ENCODE peak calls at places on chromosomes 12 and 14, in eight cellular contexts. I is pancreas, O is thoracic aorta, J is HFFc6, E is fibroblast of lung, Y is WTC11, V is mucosa of descending colon, F is uterus. L is an unnamed sample.

GRCh38 chr12:180445-180844 is 33.5 kb downstream of the SLC6A12 start:
- DNase-seq in I (no peak), O (no peak), J (no peak), E (peak; percentile 42), Y (no peak), V (peak; percentile 60), F (no peak), L (no peak)

GRCh38 chr12:106753526-106753925 is 21.0 kb upstream of the RIC8B start:
- DNase-seq in I (no peak), O (no peak), J (no peak), E (no peak), Y (no peak), V (peak; percentile 63), F (no peak), L (no peak)

GRCh38 chr12:38162708-38163441 is 153.7 kb upstream of the ALG10B start:
- DNase-seq in I (no peak), O (no peak), J (no peak), E (no peak), Y (no peak), V (no peak), F (peak; percentile 12), L (no peak)

GRCh38 chr14:73236752-73237218 is 521 bp upstream of the PAPLN start:
- DNase-seq in I (no peak), O (no peak), J (no peak), E (no peak), Y (no peak), V (no peak), F (no peak), L (no peak)

GRCh38 chr14:29216774-29217232 is 450.2 kb downstream of the FOXG1 start:
- DNase-seq in I (no peak), O (no peak), J (no peak), E (peak; percentile 57), Y (no peak), V (no peak), F (no peak), L (no peak)

GRCh38 chr12:4809449-4810218 is 89.4 kb downstream of the GALNT8 start:
- DNase-seq in I (no peak), O (no peak), J (no peak), E (peak; percentile 26), Y (peak; percentile 50), V (no peak), F (no peak), L (no peak)

GRCh38 chr12:129069886-129070285 is 216.6 kb downstream of the GLT1D1 start:
- DNase-seq in I (no peak), O (no peak), J (no peak), E (no peak), Y (no peak), V (no peak), F (no peak), L (no peak)

GRCh38 chr14:86221000-86221399 is 691.1 kb downstream of the FLRT2 start:
- DNase-seq in I (no peak), O (no peak), J (no peak), E (no peak), Y (peak; percentile 70), V (no peak), F (no peak), L (no peak)

GRCh38 chr12:121534495-121535148 is 46.2 kb downstream of the KDM2B start:
- DNase-seq in I (no peak), O (no peak), J (no peak), E (no peak), Y (peak; percentile 51), V (no peak), F (no peak), L (no peak)

GRCh38 chr14:33484264-33484663 is 466.6 kb downstream of the EGLN3 start:
- DNase-seq in I (no peak), O (no peak), J (no peak), E (peak; percentile 33), Y (no peak), V (no peak), F (no peak), L (no peak)

GRCh38 chr14:102739190-102739469 is 38.1 kb upstream of the TRAF3 start:
- DNase-seq in I (no peak), O (no peak), J (no peak), E (no peak), Y (no peak), V (no peak), F (no peak), L (no peak)

GRCh38 chr12:77953515-77953914 is 122.8 kb downstream of the NAV3 start:
- DNase-seq in I (no peak), O (no peak), J (no peak), E (no peak), Y (no peak), V (no peak), F (no peak), L (no peak)

GRCh38 chr14:67650161-67650560 is 24.3 kb downstream of the VTI1B start:
- DNase-seq in I (no peak), O (no peak), J (no peak), E (no peak), Y (no peak), V (no peak), F (no peak), L (no peak)

GRCh38 chr14:85587152-85587697 is 57.3 kb downstream of the FLRT2 start:
- DNase-seq in I (no peak), O (no peak), J (peak; percentile 85), E (peak; percentile 95), Y (no peak), V (no peak), F (no peak), L (peak; percentile 98)

GRCh38 chr12:100651108-100651507 is 77.6 kb downstream of the GAS2L3 start:
- DNase-seq in I (no peak), O (no peak), J (no peak), E (no peak), Y (no peak), V (no peak), F (no peak), L (no peak)
- TF ChIP-seq CTCF in I (no peak), O (no peak), J (peak; percentile 49), E (no peak), Y (peak; percentile 47), V (no peak), F (no peak), L (peak; percentile 7)

GRCh38 chr12:80766897-80767296 is 50.2 kb downstream of the MYF5 start:
- DNase-seq in I (no peak), O (no peak), J (no peak), E (no peak), Y (no peak), V (no peak), F (no peak), L (no peak)

GRCh38 chr12:80761818-80762217 is 45.1 kb downstream of the MYF5 start:
- DNase-seq in I (no peak), O (no peak), J (no peak), E (peak; percentile 21), Y (no peak), V (no peak), F (no peak), L (no peak)

GRCh38 chr12:80769553-80770140 is 52.9 kb downstream of the MYF5 start:
- DNase-seq in I (no peak), O (no peak), J (no peak), E (no peak), Y (no peak), V (no peak), F (no peak), L (no peak)

DNA sequence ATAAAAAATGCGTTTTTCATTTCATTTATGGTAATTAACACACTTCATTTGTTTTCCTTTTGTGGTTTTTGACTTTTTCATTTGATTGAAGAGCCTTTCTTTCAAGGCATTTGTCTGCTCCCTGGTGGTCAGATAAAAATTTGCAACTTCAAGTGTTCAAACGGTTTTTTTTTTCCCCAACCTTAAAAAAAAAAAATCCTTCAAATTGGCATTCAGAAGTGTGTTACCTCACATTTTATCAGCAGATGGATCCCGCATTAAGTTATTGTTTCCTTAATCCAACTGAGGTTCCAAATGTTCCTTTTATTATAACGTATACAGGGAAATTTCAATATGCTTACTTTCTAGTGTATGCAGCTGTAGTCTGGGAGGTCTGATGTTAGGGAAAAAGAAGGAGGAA is 47.2 kb downstream of the MYF5 start:
- DNase-seq in I (no peak), O (no peak), J (peak; percentile 27), E (peak; percentile 50), Y (no peak), V (no peak), F (no peak), L (peak; percentile 22)
- TF ChIP-seq CTCF in I (peak; percentile 44), O (peak; percentile 71), J (peak; percentile 94), E (peak; percentile 51), Y (peak; percentile 62), V (no peak), F (peak; percentile 25), L (peak; percentile 53)

GRCh38 chr14:93206793-93207467 is at the start of the genes GON7 and UBR7:
- DNase-seq in I (peak; percentile 94), O (peak; percentile 78), J (peak; percentile 97), E (peak; percentile 97), Y (peak; percentile 97), V (peak; percentile 96), F (peak; percentile 94), L (peak; percentile 89)
- TF ChIP-seq CTCF in I (peak; percentile 21), O (peak; percentile 18), J (peak; percentile 68), E (peak; percentile 39), Y (no peak), V (peak; percentile 19), F (peak; percentile 33), L (peak; percentile 31)

GRCh38 chr14:78595797-78596196 is 425.6 kb downstream of the NRXN3 start:
- DNase-seq in I (no peak), O (no peak), J (peak; percentile 6), E (no peak), Y (peak; percentile 33), V (no peak), F (no peak), L (no peak)
- TF ChIP-seq CTCF in I (no peak), O (no peak), J (peak; percentile 61), E (no peak), Y (no peak), V (no peak), F (no peak), L (no peak)

GRCh38 chr14:63045234-63045611 is at the start of gene KCNH5:
- DNase-seq in I (no peak), O (no peak), J (no peak), E (peak; percentile 60), Y (peak; percentile 76), V (no peak), F (no peak), L (no peak)

GRCh38 chr14:63045612-63046320 is 508 bp upstream of the KCNH5 start:
- DNase-seq in I (peak; percentile 31), O (no peak), J (no peak), E (peak; percentile 61), Y (peak; percentile 81), V (peak; percentile 42), F (no peak), L (no peak)

DNA sequence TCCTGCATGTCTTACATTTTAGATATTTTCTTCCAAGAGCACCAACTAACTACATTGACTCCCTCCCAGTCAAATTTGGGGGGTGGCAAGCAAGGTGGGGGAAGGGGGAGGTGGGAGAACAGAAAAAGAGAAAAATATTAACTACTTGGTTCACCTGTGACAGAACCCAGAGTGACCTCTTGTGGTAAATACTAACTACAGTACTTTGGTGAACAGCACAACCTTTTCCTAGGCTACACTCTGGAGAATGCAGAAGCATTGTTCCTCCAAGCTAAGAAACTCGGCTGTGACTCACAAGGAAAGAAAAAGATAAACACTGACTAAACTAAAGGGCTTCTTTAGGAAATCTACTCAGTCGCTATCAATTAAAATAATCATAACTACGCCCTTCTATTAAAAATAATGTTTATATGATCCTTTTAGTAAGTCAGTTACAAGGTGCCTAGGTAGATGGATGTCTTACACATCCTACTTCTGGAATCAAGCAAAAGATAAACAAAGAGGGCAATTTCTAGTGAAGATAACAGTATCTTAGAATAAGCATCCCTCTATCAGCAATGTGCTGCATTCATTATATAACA is 5.4 kb downstream of the KCNH5 start:
- DNase-seq in I (no peak), O (no peak), J (peak; percentile 50), E (peak; percentile 78), Y (no peak), V (no peak), F (no peak), L (no peak)
- TF ChIP-seq CTCF in I (no peak), O (no peak), J (peak; percentile 58), E (peak; percentile 37), Y (no peak), V (no peak), F (no peak), L (no peak)

GRCh38 chr14:68784298-68784910 is 8.5 kb downstream of the ZFP36L1 start:
- DNase-seq in I (peak; percentile 92), O (no peak), J (no peak), E (peak; percentile 47), Y (no peak), V (peak; percentile 84), F (peak; percentile 50), L (no peak)
- TF ChIP-seq CTCF in I (no peak), O (no peak), J (no peak), E (no peak), Y (no peak), V (no peak), F (no peak), L (no peak)